ENCODE peak calls at places on chromosomes 7 and 10, in six cellular contexts. M is SW 1271; U is kidney epithelial cell; D is activated T-cell treated with anti-CD3 and anti-CD28 coated beads for 24 hours; O is activated naive CD4-positive, alpha-beta T cell treated with Interleukin-2 at 50 U/mL for 16 hours; E is GM12865. V is an unnamed sample.

GRCh38 chr7:52260046-52260665 is 775.3 kb upstream of the POM121L12 start:
- DNase-seq in M (no peak), U (no peak), D (no peak), O (no peak), E (no peak), V (no peak)

GRCh38 chr10:31294556-31294955 is 24.5 kb upstream of the ZEB1 start:
- DNase-seq in M (no peak), U (no peak), D (no peak), O (no peak), E (no peak), V (no peak)

GRCh38 chr7:100211342-100211780 is 8.4 kb upstream of the PVRIG start:
- DNase-seq in M (no peak), U (no peak), D (peak), O (peak), E (peak), V (peak)

GRCh38 chr7:5689716-5690115 is 91.7 kb downstream of the RNF216 start:
- DNase-seq in M (no peak), U (no peak), D (no peak), O (no peak), E (no peak), V (no peak)

GRCh38 chr7:91434821-91435220 is 170.6 kb downstream of the FZD1 start:
- DNase-seq in M (no peak), U (no peak), D (no peak), O (no peak), E (no peak), V (no peak)

GRCh38 chr7:133755922-133756321 is 371.2 kb upstream of the LRGUK start:
- DNase-seq in M (no peak), U (no peak), D (no peak), O (no peak), E (no peak), V (no peak)

GRCh38 chr10:5889624-5890518 is at the start of the genes ANKRD16 and FBH1:
- DNase-seq in M (peak), U (peak), D (peak), O (peak), E (peak), V (peak)

GRCh38 chr7:104794154-104794553 is 219.9 kb upstream of the KMT2E start:
- DNase-seq in M (no peak), U (no peak), D (no peak), O (no peak), E (no peak), V (no peak)

GRCh38 chr7:28347462-28347861 is 64.9 kb upstream of the CREB5 start:
- DNase-seq in M (no peak), U (no peak), D (no peak), O (no peak), E (no peak), V (no peak)

GRCh38 chr7:16422100-16422430 is 727 bp upstream of the CRPPA start:
- DNase-seq in M (no peak), U (no peak), D (no peak), O (no peak), E (no peak), V (no peak)

GRCh38 chr7:87339373-87339897 is 6.0 kb upstream of the CROT start:
- DNase-seq in M (no peak), U (no peak), D (no peak), O (no peak), E (no peak), V (no peak)

GRCh38 chr7:44279731-44280505 is 45.5 kb downstream of the CAMK2B start:
- DNase-seq in M (no peak), U (no peak), D (no peak), O (no peak), E (no peak), V (no peak)

GRCh38 chr10:60208676-60209269 is 180.9 kb downstream of the ANK3 start:
- DNase-seq in M (peak), U (no peak), D (no peak), O (no peak), E (peak), V (no peak)